ENCODE peak calls at places on chromosome 6, in four cellular contexts. J, O, B and U are unnamed samples. For H3K36me3, the result is how much of the 10 kb centered on the place peaks cover.

GRCh38 chr6:36750090-36750489 is 52.5 kb downstream of the RAB44 start:
- DNase-seq in J (no peak), O (no peak), B (no peak), U (no peak)

GRCh38 chr6:162856885-162857284 is 129.1 kb downstream of the PACRG start:
- DNase-seq in J (no peak), O (no peak), B (peak), U (peak)

GRCh38 chr6:144064831-144065668 is 30.3 kb downstream of the SF3B5 start:
- DNase-seq in J (no peak), O (no peak), B (peak), U (peak)

GRCh38 chr6:167794386-167795157 is 32.1 kb upstream of the AFDN start:
- DNase-seq in J (peak), O (no peak), B (no peak), U (no peak)

GRCh38 chr6:1103945-1104623 is 207.8 kb upstream of the FOXQ1 start:
- DNase-seq in J (no peak), O (no peak), B (peak), U (peak)

GRCh38 chr6:2102316-2102883 is 143.0 kb downstream of the GMDS start:
- DNase-seq in J (no peak), O (no peak), B (no peak), U (no peak)

GRCh38 chr6:170523256-170524187 is 29.6 kb downstream of the PSMB1 start:
- DNase-seq in J (no peak), O (no peak), B (no peak), U (no peak)

GRCh38 chr6:24006246-24006645 is 119.8 kb upstream of the NRSN1 start:
- DNase-seq in J (no peak), O (no peak), B (no peak), U (no peak)

GRCh38 chr6:163460307-163460782 is 45.8 kb downstream of the QKI start:
- DNase-seq in J (no peak), O (no peak), B (no peak), U (no peak)

GRCh38 chr6:1766663-1767062 is 156.9 kb downstream of the FOXC1 start:
- DNase-seq in J (no peak), O (no peak), B (no peak), U (no peak)

GRCh38 chr6:153003294-153003645 is 761 bp upstream of the MTRF1L start:
- DNase-seq in J (no peak), O (no peak), B (peak), U (no peak)

GRCh38 chr6:81130071-81130470 is 622.4 kb downstream of the TENT5A start:
- DNase-seq in J (no peak), O (no peak), B (no peak), U (no peak)

GRCh38 chr6:27765028-27765427 is 147.2 kb downstream of the OR2B2 start:
- DNase-seq in J (no peak), O (no peak), B (no peak), U (no peak)

GRCh38 chr6:161246725-161247124 is 27.1 kb downstream of the AGPAT4 start:
- DNase-seq in J (no peak), O (no peak), B (no peak), U (no peak)

GRCh38 chr6:130955755-130956154 is 107.3 kb downstream of the EPB41L2 start:
- DNase-seq in J (no peak), O (no peak), B (no peak), U (no peak)

GRCh38 chr6:112085666-112086065 is 1.6 kb downstream of the TUBE1 start:
- DNase-seq in J (no peak), O (no peak), B (no peak), U (no peak)

GRCh38 chr6:130269969-130270635 is 47.4 kb upstream of the SAMD3 start:
- DNase-seq in J (no peak), O (no peak), B (no peak), U (no peak)

GRCh38 chr6:34152806-34153565 is 7.1 kb upstream of the GRM4 start:
- DNase-seq in J (no peak), O (peak), B (no peak), U (peak)

GRCh38 chr6:34157236-34157830 is 11.4 kb upstream of the GRM4 start:
- DNase-seq in J (no peak), O (peak), B (no peak), U (peak)

GRCh38 chr6:34152042-34152524 is 6.2 kb upstream of the GRM4 start:
- DNase-seq in J (no peak), O (peak), B (no peak), U (peak)

GRCh38 chr6:34155471-34156300 is 9.8 kb upstream of the GRM4 start:
- DNase-seq in J (no peak), O (peak), B (no peak), U (peak)

DNA sequence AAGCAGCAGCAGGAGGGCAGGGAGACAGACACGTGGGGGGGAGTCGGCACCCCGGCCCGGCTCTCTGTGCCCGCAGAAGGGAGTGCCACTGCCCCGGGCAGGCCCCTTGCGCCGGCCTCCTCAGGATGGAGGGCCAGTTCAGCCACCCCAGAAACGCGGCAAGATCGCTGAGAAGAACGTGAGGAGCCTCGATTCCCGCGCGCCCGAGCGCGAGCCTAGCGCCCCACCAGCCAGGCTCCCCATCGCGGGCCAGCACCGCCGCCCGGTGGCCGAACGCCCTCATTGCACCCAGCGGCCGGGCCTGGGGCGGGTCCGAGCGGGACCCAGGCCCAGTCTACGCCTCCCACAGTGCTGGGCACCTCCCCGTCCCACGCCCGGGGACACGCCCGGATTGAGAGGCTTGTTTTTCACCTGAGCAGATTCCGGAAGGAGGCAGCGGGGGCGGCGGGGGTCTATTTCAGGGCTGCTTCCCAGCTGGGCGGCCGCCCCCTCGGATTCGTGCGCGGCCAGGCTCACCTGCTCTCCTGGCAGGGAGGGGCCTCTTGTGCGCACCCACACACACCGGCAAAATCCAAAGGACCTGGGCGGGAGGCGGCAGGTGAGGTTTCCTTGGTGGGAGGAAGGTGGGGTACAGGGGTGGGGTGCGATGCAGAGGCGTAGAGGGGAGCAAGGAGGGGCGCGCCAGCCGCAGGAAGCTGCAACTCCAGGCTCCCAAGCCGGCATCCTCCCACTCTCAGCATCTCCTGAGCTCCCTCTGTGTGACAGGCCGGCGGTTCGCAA is 9.0 kb upstream of the GRM4 start:
- DNase-seq in J (no peak), O (peak), B (peak), U (peak)
- H3K4me3 ChIP-seq in J (peak), O (no peak), B (peak), U (peak)

DNA sequence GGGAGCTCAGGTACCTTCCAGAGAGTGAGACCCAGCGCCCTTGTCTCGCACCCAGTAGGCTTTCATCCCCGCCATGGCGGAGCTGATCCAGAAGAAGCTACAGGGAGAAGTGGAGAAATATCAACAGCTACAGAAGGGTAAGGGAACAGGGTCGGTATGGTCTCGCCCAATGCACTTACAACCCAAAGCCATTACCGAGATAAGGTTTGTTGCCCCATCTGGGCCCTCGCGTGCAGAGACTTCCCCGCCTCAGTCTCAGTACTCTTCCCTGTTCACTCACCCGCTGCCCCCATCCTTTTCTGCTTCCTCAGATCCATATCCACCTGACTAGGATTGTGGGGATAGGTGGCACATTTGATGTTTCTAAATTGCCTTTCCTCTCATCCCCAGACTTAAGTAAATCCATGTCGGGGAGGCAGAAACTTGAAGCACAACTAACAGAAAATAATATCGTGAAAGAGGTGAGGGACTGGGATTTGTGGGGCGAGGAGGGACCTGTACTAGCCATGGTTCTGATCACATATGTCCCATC is 449 bp downstream of the PFDN6 start:
- DNase-seq in J (no peak), O (no peak), B (no peak), U (no peak)
- H3K36me3 ChIP-seq in J (half or more), O (half or more), B (under half), U (under half)

DNA sequence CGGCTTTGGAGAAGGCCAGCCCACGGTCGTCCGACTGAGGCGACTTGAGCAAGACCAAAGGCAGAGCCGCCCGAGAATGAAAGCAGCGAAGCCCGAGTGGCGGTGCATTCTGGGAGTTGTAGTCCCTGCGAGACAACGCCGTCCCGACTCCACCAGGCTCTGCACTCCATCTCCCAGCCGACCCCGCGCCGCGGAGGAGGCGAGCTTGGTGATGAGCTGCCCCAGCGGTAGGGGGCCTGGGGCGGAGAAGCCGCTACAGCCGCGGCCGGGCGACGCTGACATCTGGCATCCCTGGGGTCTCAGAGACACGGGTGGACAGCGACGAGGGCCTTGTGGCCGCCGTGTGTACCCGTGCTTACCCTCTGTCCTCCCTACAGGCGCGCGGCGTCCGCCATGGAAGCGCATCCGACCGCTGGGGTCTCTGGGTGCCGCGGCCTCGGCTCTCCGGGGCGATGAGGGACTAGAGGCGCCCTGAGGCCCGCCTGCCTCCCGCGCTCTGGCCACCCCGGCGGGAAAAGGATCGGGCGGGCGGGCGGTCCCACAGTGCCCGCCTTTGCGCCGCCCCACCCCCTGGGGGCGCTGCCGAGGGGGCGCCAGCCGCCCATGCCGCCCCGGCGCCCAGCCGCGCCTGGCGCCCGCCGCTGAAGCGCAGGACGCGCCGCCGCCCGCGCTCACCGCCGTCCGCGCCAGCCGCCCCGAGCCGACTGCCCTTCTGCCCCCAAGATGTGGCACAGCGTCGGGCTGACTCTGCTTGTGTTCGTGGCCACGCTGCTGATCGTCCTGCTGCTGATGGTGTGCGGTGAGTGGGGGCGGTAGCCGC is at the start of gene SMIM13:
- DNase-seq in J (peak), O (peak), B (peak), U (peak)
- H3K4me3 ChIP-seq in J (peak), O (peak), B (peak), U (peak)

DNA sequence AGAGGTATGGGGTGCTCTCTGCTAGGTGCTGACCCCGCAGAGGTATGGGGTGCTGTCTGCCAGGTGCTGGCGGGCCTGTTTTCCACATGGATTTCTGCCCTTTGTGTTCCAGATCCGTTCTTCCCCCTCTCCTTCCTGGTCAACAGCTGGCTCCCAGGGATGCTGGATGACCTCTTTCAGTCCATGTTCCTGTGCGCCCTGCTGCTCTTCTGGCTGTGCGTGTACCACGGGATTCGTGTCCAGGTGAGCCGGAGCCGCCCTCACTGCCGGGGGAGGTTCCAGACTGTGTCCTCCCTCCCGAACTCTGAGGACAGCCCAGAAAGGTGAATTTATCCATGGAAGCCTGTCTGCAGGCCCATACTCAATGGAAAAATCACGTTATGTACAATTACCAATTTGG is 36.3 kb downstream of the DYNLT1 start:
- DNase-seq in J (no peak), O (no peak), B (no peak), U (no peak)
- H3K36me3 ChIP-seq in J (half or more), O (half or more), B (under half), U (under half)

GRCh38 chr6:125099211-125100017 is 54.2 kb upstream of the TPD52L1 start:
- DNase-seq in J (no peak), O (peak), B (peak), U (peak)
- H3K4me3 ChIP-seq in J (peak), O (peak), B (peak), U (peak)

GRCh38 chr6:43016935-43017334 is 2.9 kb downstream of the KLHDC3 start:
- DNase-seq in J (no peak), O (no peak), B (no peak), U (no peak)

GRCh38 chr6:43014434-43014909 is 423 bp downstream of the KLHDC3 start:
- DNase-seq in J (no peak), O (no peak), B (no peak), U (no peak)

GRCh38 chr6:43013843-43014433 is at the start of the genes KLHDC3 and MEA1:
- DNase-seq in J (peak), O (peak), B (peak), U (peak)

GRCh38 chr6:43019152-43019551 is 2.3 kb upstream of the RRP36 start:
- DNase-seq in J (no peak), O (no peak), B (no peak), U (no peak)

DNA sequence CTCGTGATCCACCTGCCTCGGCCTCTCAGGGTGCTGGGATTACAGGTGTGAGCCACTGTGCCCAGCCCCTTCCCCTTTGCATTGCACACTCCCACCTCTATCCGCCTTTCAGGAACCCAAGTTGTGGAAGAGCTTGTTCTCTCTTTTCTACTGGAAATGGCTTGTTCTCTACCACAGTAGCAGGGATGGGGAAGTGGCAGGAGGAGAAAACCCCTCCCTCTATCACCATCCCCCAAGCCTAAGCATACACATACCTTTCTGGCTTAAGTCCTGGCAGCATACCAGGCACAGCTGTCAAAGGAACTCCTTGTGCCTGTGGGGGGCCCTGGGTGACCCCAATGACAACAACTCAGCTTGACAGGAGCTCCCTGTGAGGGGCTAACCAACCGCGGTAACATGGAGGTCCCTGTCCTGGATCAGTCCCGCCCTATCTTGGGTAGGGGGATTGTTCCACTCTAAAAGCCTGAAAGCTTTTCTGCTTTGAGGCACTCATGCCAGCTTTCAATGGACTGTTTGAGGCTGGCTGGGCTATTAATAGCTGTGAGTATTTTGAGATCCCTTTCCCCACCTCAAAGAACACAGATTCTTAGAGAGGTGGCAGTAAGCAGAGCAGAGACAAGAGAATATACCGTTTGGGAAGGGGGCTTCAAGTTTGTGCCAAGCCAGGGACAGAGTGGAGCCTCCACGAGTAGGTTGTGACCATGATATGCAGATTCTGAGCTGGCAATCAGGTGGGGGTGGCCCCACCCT is 2.3 kb downstream of the KLHDC3 start:
- DNase-seq in J (no peak), O (no peak), B (no peak), U (no peak)
- H3K36me3 ChIP-seq in J (under half), O (under half), B (under half), U (under half)

DNA sequence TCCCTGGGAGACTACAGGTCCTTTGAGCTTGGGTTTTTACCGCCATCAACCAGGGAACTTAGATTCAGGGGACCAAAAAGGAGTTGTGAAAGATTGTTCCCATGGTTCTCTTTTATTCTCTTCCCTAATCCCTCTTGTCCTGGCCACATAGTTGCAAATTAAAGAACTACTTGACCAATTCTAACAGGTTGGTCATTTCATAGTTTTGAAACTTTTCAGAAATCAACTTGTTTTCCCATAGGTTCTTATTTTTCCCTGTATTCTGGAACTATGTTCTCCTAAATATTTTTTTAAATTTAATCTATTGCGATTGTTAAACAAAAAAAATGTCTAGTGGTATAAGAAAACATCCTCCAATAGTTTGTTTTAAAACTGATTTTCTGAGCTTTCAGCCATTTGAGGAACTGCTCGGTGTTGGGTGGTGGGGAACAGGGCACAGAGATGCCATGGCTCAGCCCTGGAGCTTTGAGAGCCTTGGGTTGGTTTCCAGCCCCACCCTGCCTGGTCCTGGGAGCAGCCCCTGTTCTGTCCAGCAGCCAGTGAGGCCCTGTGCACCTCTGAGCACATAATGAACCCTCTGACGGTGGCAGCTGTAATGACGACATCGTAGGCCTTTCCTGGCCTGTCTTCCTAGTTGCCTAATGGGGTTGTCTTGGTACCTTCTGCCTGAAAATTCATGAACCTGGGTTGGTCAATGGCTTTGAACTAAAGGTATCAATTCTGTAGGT is 53.5 kb downstream of the TBC1D7 start:
- DNase-seq in J (no peak), O (no peak), B (no peak), U (no peak)
- H3K4me3 ChIP-seq in J (no peak), O (peak), B (no peak), U (no peak)